ENCODE peak calls at places on chromosome 17, in four cellular contexts. One of them, this sample, is unnamed. For H3K4me1, the result is how much of the 10 kb centered on the place peaks cover.

GRCh38 chr17:28716740-28717577 is 709 bp downstream of the RAB34 start:
- DNase-seq in left ventricle myocardium inferior: peak
- DNase-seq in lung: no peak
- DNase-seq in left lung: peak
- DNase-seq in this sample: peak

GRCh38 chr17:81687770-81688541 is 4.1 kb downstream of the HGS start:
- DNase-seq in left ventricle myocardium inferior: no peak
- DNase-seq in lung: no peak
- DNase-seq in left lung: no peak
- DNase-seq in this sample: no peak

GRCh38 chr17:47695664-47696376 is 1.9 kb downstream of the TBKBP1 start:
- DNase-seq in left ventricle myocardium inferior: no peak
- DNase-seq in lung: no peak
- DNase-seq in left lung: no peak
- DNase-seq in this sample: no peak

GRCh38 chr17:47708864-47709541 is 15.0 kb downstream of the TBKBP1 start:
- DNase-seq in left ventricle myocardium inferior: peak
- DNase-seq in lung: no peak
- DNase-seq in left lung: no peak
- DNase-seq in this sample: peak

GRCh38 chr17:72518810-72519597 is 398.2 kb downstream of the SOX9 start:
- DNase-seq in left ventricle myocardium inferior: no peak
- DNase-seq in lung: no peak
- DNase-seq in left lung: no peak
- DNase-seq in this sample: peak

GRCh38 chr17:32266389-32267269 is 997 bp downstream of the RHBDL3 start:
- DNase-seq in left ventricle myocardium inferior: no peak
- DNase-seq in lung: no peak
- DNase-seq in left lung: peak
- DNase-seq in this sample: no peak

GRCh38 chr17:64150237-64151015 is 20.5 kb upstream of the ERN1 start:
- DNase-seq in left ventricle myocardium inferior: no peak
- DNase-seq in lung: peak
- DNase-seq in left lung: no peak
- DNase-seq in this sample: no peak

GRCh38 chr17:4591529-4591928 is 7.2 kb downstream of the SMTNL2 start:
- DNase-seq in left ventricle myocardium inferior: no peak
- DNase-seq in lung: no peak
- DNase-seq in left lung: peak
- DNase-seq in this sample: no peak

GRCh38 chr17:37475713-37476420 is 13.8 kb upstream of the DUSP14 start:
- DNase-seq in left ventricle myocardium inferior: no peak
- DNase-seq in lung: no peak
- DNase-seq in left lung: no peak
- DNase-seq in this sample: no peak

GRCh38 chr17:43809121-43809520 is 23.8 kb downstream of the MPP3 start:
- DNase-seq in left ventricle myocardium inferior: no peak
- DNase-seq in lung: no peak
- DNase-seq in left lung: no peak
- DNase-seq in this sample: no peak

GRCh38 chr17:64488301-64488700 is 8.6 kb downstream of the POLG2 start:
- DNase-seq in left ventricle myocardium inferior: no peak
- DNase-seq in lung: no peak
- DNase-seq in left lung: no peak
- DNase-seq in this sample: no peak

GRCh38 chr17:50036455-50037320 is 19.2 kb upstream of the ITGA3 start:
- DNase-seq in left ventricle myocardium inferior: no peak
- DNase-seq in lung: no peak
- DNase-seq in left lung: peak
- DNase-seq in this sample: peak

GRCh38 chr17:55641559-55642160 is 81.0 kb downstream of the TMEM100 start:
- DNase-seq in left ventricle myocardium inferior: peak
- DNase-seq in lung: peak
- DNase-seq in left lung: no peak
- DNase-seq in this sample: no peak

GRCh38 chr17:48261297-48261880 is 153.8 kb downstream of the SNX11 start:
- DNase-seq in left ventricle myocardium inferior: no peak
- DNase-seq in lung: no peak
- DNase-seq in left lung: no peak
- DNase-seq in this sample: no peak

GRCh38 chr17:68775338-68775737 is 174.2 kb upstream of the FAM20A start:
- DNase-seq in left ventricle myocardium inferior: no peak
- DNase-seq in lung: no peak
- DNase-seq in left lung: no peak
- DNase-seq in this sample: no peak

GRCh38 chr17:40355123-40355803 is 9.3 kb downstream of the GJD3 start:
- DNase-seq in left ventricle myocardium inferior: peak
- DNase-seq in lung: peak
- DNase-seq in left lung: peak
- DNase-seq in this sample: peak

GRCh38 chr17:71735893-71736292 is 384.9 kb upstream of the SOX9 start:
- DNase-seq in left ventricle myocardium inferior: no peak
- DNase-seq in lung: no peak
- DNase-seq in left lung: no peak
- DNase-seq in this sample: no peak

GRCh38 chr17:79843917-79844815 is 4.9 kb upstream of the CBX4 start:
- DNase-seq in left ventricle myocardium inferior: peak
- DNase-seq in lung: no peak
- DNase-seq in left lung: peak
- DNase-seq in this sample: peak

GRCh38 chr17:45370949-45371413 is 54.2 kb upstream of the MAP3K14 start:
- DNase-seq in left ventricle myocardium inferior: no peak
- DNase-seq in lung: no peak
- DNase-seq in left lung: no peak
- DNase-seq in this sample: no peak
- TF ChIP-seq CTCF in left ventricle myocardium inferior: no peak
- TF ChIP-seq CTCF in lung: no peak
- TF ChIP-seq CTCF in left lung: no peak
- TF ChIP-seq CTCF in this sample: no peak

DNA sequence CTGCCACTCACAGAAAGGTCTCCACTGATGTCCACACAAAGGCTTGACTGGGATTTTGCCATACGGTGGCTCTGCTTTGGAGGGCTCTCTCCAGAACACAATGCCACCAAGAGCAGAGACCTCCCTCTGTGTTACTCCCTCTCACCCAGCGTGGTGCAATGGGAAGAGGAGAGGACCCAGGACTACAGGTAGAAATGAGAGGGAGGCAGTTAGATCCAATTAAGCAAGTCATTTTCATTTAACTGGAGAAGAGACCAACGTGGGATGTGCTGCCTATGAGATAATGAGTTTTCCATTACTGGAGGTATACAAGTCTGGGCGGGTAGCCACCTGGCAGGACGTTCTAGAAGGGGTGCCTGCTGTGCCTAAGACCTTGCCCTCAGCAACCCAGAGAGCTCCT is 34.2 kb downstream of the TOM1L2 start:
- DNase-seq in left ventricle myocardium inferior: no peak
- DNase-seq in lung: no peak
- DNase-seq in left lung: no peak
- DNase-seq in this sample: no peak
- H3K4me1 ChIP-seq in left ventricle myocardium inferior: half or more
- H3K4me1 ChIP-seq in lung: half or more
- H3K4me1 ChIP-seq in left lung: under half
- H3K4me1 ChIP-seq in this sample: under half

GRCh38 chr17:39150795-39151679 is at the start of gene PLXDC1:
- DNase-seq in left ventricle myocardium inferior: no peak
- DNase-seq in lung: no peak
- DNase-seq in left lung: peak
- DNase-seq in this sample: peak
- H3K4me3 ChIP-seq in left ventricle myocardium inferior: peak
- H3K4me3 ChIP-seq in lung: peak
- H3K4me3 ChIP-seq in left lung: peak
- H3K4me3 ChIP-seq in this sample: no peak

DNA sequence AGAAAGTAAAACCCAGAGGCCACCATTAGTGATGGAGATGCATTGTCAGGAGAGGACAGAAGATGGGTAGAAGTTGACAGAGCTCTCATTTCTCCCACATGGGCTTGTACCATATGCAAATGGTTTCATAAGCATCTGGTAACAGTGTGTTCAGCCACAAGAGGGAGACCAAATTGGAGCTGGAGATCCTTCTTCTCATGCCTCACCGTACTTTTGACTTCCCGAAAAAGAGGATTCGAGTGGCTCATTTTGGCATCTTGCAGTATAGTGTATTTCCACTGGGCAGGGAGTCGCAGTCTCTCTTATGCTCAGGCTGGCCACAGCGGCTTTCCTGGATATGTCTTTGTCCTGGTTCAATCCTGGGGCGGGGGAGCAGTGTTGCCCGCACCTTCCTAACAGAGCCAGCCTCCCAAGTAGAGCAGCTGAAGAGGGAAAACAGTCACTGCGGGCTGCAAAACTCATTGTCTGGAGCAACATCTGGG is 23.8 kb downstream of the TBC1D3B start:
- DNase-seq in left ventricle myocardium inferior: no peak
- DNase-seq in lung: no peak
- DNase-seq in left lung: no peak
- DNase-seq in this sample: no peak
- TF ChIP-seq CTCF in left ventricle myocardium inferior: no peak
- TF ChIP-seq CTCF in lung: no peak
- TF ChIP-seq CTCF in left lung: no peak
- TF ChIP-seq CTCF in this sample: no peak

DNA sequence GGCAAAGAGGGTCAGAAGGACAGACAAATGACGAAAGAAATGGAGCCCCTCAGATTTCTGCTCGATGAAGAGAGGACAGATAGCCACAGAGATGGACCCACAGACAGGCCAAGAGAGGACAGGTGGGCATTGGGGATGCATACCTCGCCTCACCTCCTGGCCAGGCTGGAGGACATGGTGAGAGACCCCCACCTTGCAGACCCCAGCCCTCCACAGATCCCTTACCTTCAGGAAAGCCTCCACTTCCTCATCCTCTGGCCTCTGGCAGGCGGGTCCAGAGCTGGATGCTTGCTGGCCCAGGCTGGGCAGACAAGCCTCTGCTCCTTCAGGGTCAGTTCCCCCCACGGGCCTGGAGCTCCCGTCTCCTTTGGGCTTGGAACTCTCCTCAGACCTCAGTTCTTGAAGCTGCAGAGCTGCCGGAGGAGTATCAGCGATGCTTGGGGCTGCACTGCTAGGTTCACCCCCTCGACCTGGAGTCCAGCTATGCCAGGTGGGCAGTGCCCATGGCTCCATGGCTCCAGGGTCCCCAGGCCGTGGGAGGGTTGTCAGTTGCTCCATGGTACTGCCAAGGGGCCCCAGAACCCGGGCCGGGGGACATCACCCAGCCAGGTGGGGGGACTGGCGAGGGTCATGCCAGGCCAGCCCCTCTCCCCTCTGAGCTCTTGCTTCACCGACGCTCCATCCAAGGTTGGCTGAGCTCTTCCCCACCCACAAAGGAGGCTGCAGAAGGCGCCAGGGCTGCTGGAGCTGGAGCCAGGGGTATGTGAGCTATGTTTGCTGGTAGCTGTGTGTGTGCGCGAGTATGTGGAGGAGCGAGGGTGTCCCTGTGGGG is 1.0 kb downstream of the TSPOAP1 start:
- DNase-seq in left ventricle myocardium inferior: no peak
- DNase-seq in lung: no peak
- DNase-seq in left lung: peak
- DNase-seq in this sample: peak
- H3K4me1 ChIP-seq in left ventricle myocardium inferior: under half
- H3K4me1 ChIP-seq in lung: under half
- H3K4me1 ChIP-seq in left lung: under half
- H3K4me1 ChIP-seq in this sample: under half

GRCh38 chr17:73835605-73836004 is 191.4 kb upstream of the SDK2 start:
- DNase-seq in left ventricle myocardium inferior: no peak
- DNase-seq in lung: no peak
- DNase-seq in left lung: no peak
- DNase-seq in this sample: no peak

GRCh38 chr17:73831699-73832098 is 187.5 kb upstream of the SDK2 start:
- DNase-seq in left ventricle myocardium inferior: no peak
- DNase-seq in lung: no peak
- DNase-seq in left lung: no peak
- DNase-seq in this sample: no peak

GRCh38 chr17:73833779-73834613 is 189.8 kb upstream of the SDK2 start:
- DNase-seq in left ventricle myocardium inferior: no peak
- DNase-seq in lung: no peak
- DNase-seq in left lung: no peak
- DNase-seq in this sample: no peak

GRCh38 chr17:73838815-73839214 is 194.6 kb upstream of the SDK2 start:
- DNase-seq in left ventricle myocardium inferior: no peak
- DNase-seq in lung: no peak
- DNase-seq in left lung: no peak
- DNase-seq in this sample: no peak

GRCh38 chr17:73834684-73835343 is 190.6 kb upstream of the SDK2 start:
- DNase-seq in left ventricle myocardium inferior: no peak
- DNase-seq in lung: no peak
- DNase-seq in left lung: no peak
- DNase-seq in this sample: no peak
- H3K4me3 ChIP-seq in left ventricle myocardium inferior: no peak
- H3K4me3 ChIP-seq in lung: no peak
- H3K4me3 ChIP-seq in left lung: no peak
- H3K4me3 ChIP-seq in this sample: no peak

GRCh38 chr17:51857052-51857593 is 301.4 kb downstream of the CA10 start:
- DNase-seq in left ventricle myocardium inferior: no peak
- DNase-seq in lung: no peak
- DNase-seq in left lung: no peak
- DNase-seq in this sample: no peak
- TF ChIP-seq CTCF in left ventricle myocardium inferior: no peak
- TF ChIP-seq CTCF in lung: no peak
- TF ChIP-seq CTCF in left lung: no peak
- TF ChIP-seq CTCF in this sample: no peak

GRCh38 chr17:45296833-45297124 is 20.0 kb downstream of the MAP3K14 start:
- DNase-seq in left ventricle myocardium inferior: no peak
- DNase-seq in lung: no peak
- DNase-seq in left lung: no peak
- DNase-seq in this sample: no peak

GRCh38 chr17:45299311-45299710 is 17.5 kb downstream of the MAP3K14 start:
- DNase-seq in left ventricle myocardium inferior: no peak
- DNase-seq in lung: no peak
- DNase-seq in left lung: no peak
- DNase-seq in this sample: no peak

GRCh38 chr17:45300060-45300751 is 16.6 kb downstream of the MAP3K14 start:
- DNase-seq in left ventricle myocardium inferior: no peak
- DNase-seq in lung: no peak
- DNase-seq in left lung: no peak
- DNase-seq in this sample: no peak

GRCh38 chr17:45296003-45296832 is 20.6 kb downstream of the MAP3K14 start:
- DNase-seq in left ventricle myocardium inferior: peak
- DNase-seq in lung: no peak
- DNase-seq in left lung: peak
- DNase-seq in this sample: no peak

GRCh38 chr17:45298546-45299285 is 18.1 kb downstream of the MAP3K14 start:
- DNase-seq in left ventricle myocardium inferior: no peak
- DNase-seq in lung: no peak
- DNase-seq in left lung: no peak
- DNase-seq in this sample: no peak
- H3K4me1 ChIP-seq in left ventricle myocardium inferior: half or more
- H3K4me1 ChIP-seq in lung: under half
- H3K4me1 ChIP-seq in left lung: half or more
- H3K4me1 ChIP-seq in this sample: half or more

DNA sequence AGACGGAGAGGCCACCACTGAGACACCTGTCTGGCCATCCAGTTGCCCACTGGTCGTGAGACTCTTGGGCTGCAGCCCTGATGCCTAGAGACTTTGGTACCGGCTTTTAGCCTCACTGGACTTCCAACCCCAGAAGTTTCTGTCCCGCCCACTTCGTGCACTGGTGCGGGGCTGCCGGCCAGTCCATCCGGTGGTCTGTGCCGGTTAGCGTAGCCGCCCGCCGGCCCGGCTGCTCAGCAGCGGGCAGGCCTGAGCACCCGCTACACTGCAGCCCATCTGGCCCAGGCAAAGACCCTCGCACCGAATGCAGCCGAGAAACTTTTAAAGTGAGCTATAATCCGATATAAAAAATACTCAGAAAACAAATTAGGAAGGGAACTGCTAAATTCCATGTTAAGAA is 30.7 kb downstream of the AKAP10 start:
- DNase-seq in left ventricle myocardium inferior: no peak
- DNase-seq in lung: no peak
- DNase-seq in left lung: no peak
- DNase-seq in this sample: no peak
- H3K4me3 ChIP-seq in left ventricle myocardium inferior: no peak
- H3K4me3 ChIP-seq in lung: no peak
- H3K4me3 ChIP-seq in left lung: no peak
- H3K4me3 ChIP-seq in this sample: no peak

This sample was measured in mucosa of descending colon.